ENCODE peak calls at places on chromosomes 11 and 22, in five cellular contexts. M is GM23248, C is adipocyte, Q is fibroblast of lung, X is colonic mucosa. N is an unnamed sample.

GRCh38 chr11:65862941-65863888 is 3.0 kb downstream of the MUS81 start:
- DNase-seq in X (no peak), C (no peak), M (no peak), Q (no peak), N (no peak)

GRCh38 chr11:126304457-126305072 is 705 bp downstream of the DCPS start:
- DNase-seq in M (no peak), Q (no peak), C (no peak), X (no peak), N (no peak)

GRCh38 chr11:104736503-104736902 is 161.8 kb downstream of the CASP12 start:
- DNase-seq in M (no peak), X (no peak), Q (no peak), C (no peak), N (no peak)

GRCh38 chr11:79428406-79428805 is 12.4 kb downstream of the TENM4 start:
- DNase-seq in Q (peak), M (no peak), X (no peak), C (no peak), N (no peak)

GRCh38 chr11:11471196-11471595 is 118.1 kb upstream of the CSNK2A3 start:
- DNase-seq in M (no peak), C (no peak), X (no peak), Q (no peak), N (no peak)

GRCh38 chr11:7637447-7638157 is 35.7 kb downstream of the CYB5R2 start:
- DNase-seq in Q (peak), C (peak), X (no peak), M (peak), N (no peak)

GRCh38 chr22:17931400-17931825 is 92.9 kb downstream of the MICAL3 start:
- DNase-seq in M (peak), X (peak), Q (no peak), C (peak), N (no peak)

GRCh38 chr22:48315415-48316244 is 1512.0 kb downstream of the BRD1 start:
- DNase-seq in Q (no peak), M (no peak), C (no peak), X (no peak), N (peak)

GRCh38 chr11:122811721-122812120 is 26.6 kb upstream of the CRTAM start:
- DNase-seq in C (no peak), X (no peak), M (peak), Q (no peak), N (no peak)

GRCh38 chr11:75760710-75761493 is 7.7 kb upstream of the DGAT2 start:
- DNase-seq in C (peak), X (no peak), M (peak), Q (peak), N (no peak)

GRCh38 chr11:61279934-61280656 is 15.0 kb downstream of the VWCE start:
- DNase-seq in C (no peak), M (peak), X (no peak), Q (peak), N (peak)

GRCh38 chr22:28855355-28856094 is 27.8 kb upstream of the ZNRF3 start:
- DNase-seq in Q (peak), M (peak), C (peak), X (peak), N (peak)

GRCh38 chr22:26360169-26360885 is 68.7 kb upstream of the ASPHD2 start:
- DNase-seq in Q (peak), C (peak), M (peak), X (peak), N (peak)

GRCh38 chr22:40753114-40753513 is 66.0 kb downstream of the SLC25A17 start:
- DNase-seq in C (no peak), Q (no peak), M (no peak), X (no peak), N (no peak)

GRCh38 chr11:65427691-65428577 is 5.3 kb downstream of the NEAT1 start:
- DNase-seq in M (peak), X (peak), Q (peak), C (peak), N (peak)

GRCh38 chr11:77515483-77515882 is 41.6 kb upstream of the PAK1 start:
- DNase-seq in M (no peak), Q (no peak), X (peak), C (no peak), N (no peak)

GRCh38 chr11:57460756-57461749 is 725 bp downstream of the RTN4RL2 start:
- DNase-seq in X (no peak), M (no peak), Q (no peak), C (no peak), N (peak)

GRCh38 chr11:67632175-67632981 is 2.6 kb upstream of the NUDT8 start:
- DNase-seq in M (no peak), Q (no peak), C (no peak), X (peak), N (peak)

GRCh38 chr11:112087212-112087611 is 539 bp downstream of the SDHD start:
- DNase-seq in X (peak), Q (no peak), M (peak), C (peak), N (no peak)

GRCh38 chr11:4551346-4551979 is 6.5 kb downstream of the OR52M1 start:
- DNase-seq in X (no peak), C (peak), M (peak), Q (no peak), N (peak)

GRCh38 chr11:100878474-100878873 is 191.4 kb downstream of the ARHGAP42 start:
- DNase-seq in C (peak), Q (peak), X (no peak), M (peak), N (no peak)

GRCh38 chr22:29956680-29957079 is 73.7 kb downstream of the MTMR3 start:
- DNase-seq in C (peak), X (no peak), Q (no peak), M (no peak), N (no peak)

GRCh38 chr11:110000045-110000502 is 93.1 kb upstream of the ZC3H12C start:
- DNase-seq in C (peak), Q (peak), X (no peak), M (peak), N (no peak)

GRCh38 chr11:18490319-18490718 is 34.7 kb downstream of the LDHAL6A start:
- DNase-seq in M (peak), X (no peak), Q (peak), C (peak), N (no peak)

GRCh38 chr11:85941380-85941973 is 86.3 kb downstream of the CCDC83 start:
- DNase-seq in Q (peak), C (peak), M (peak), X (peak), N (peak)

GRCh38 chr11:114057147-114057546 is 2.4 kb upstream of the ZBTB16 start:
- DNase-seq in C (no peak), M (no peak), Q (no peak), X (no peak), N (no peak)

GRCh38 chr11:70494559-70495350 is 96.4 kb downstream of the CTTN start:
- DNase-seq in C (no peak), M (no peak), X (no peak), Q (no peak), N (no peak)

GRCh38 chr22:50526849-50527801 is 1.7 kb upstream of the SCO2 start:
- DNase-seq in Q (peak), X (peak), C (peak), M (no peak), N (peak)

GRCh38 chr22:49087716-49088660 is 739.7 kb downstream of the BRD1 start:
- DNase-seq in M (no peak), Q (no peak), X (no peak), C (no peak), N (no peak)

GRCh38 chr11:119371778-119372182 is 9.7 kb downstream of the USP2 start:
- DNase-seq in Q (peak), X (no peak), C (no peak), M (no peak), N (peak)

GRCh38 chr22:48146426-48146825 is 1384.0 kb downstream of the TBC1D22A start:
- DNase-seq in X (no peak), Q (no peak), C (no peak), M (no peak), N (peak)

GRCh38 chr11:44095506-44096359 is at the start of gene EXT2:
- DNase-seq in C (peak), M (peak), Q (peak), X (peak), N (peak)

GRCh38 chr11:108125126-108125525 is 3.8 kb downstream of the ACAT1 start:
- DNase-seq in X (no peak), C (no peak), M (no peak), Q (no peak), N (no peak)

GRCh38 chr11:112300094-112300786 is 39.6 kb upstream of the PLET1 start:
- DNase-seq in Q (no peak), X (no peak), M (no peak), C (no peak), N (no peak)

GRCh38 chr11:4184163-4184916 is 89.7 kb downstream of the RRM1 start:
- DNase-seq in X (no peak), M (no peak), C (no peak), Q (no peak), N (peak)

DNA sequence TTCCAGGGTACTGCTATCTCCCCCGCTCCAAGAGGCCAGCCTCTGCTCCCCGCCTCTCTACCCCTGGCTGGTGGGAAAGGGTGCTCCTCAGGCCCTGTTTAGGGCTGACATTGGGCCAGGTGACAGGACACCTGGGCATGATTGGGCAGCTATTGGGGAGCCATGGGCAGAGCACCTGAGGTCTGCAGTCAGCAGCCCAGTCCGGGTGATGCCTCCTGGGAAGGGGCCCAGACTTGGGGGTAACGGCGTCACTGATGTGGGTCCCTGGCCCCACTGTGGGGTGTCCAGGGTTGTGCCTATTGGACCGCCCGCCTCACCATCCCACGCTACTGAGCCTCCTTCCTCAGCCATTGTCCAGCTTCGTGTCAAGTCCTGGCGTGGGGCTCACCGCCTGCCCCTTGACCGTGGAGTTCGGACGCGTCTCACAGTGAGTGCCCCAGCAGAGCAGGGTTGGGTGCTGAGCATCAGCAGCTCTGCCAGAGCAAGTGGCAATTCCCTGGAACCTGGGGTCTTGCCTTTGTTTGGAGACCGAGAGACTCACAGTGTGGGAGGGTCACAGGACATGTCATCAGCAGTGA is 2.8 kb upstream of the GATD1 start:
- DNase-seq in C (no peak), X (no peak), M (no peak), Q (no peak), N (no peak)
- H3K9ac ChIP-seq in C (no peak), X (no peak), M (no peak), Q (no peak), N (no peak)

GRCh38 chr22:22927196-22927887 is 39.7 kb downstream of the IGLL5 start:
- DNase-seq in Q (no peak), X (no peak), M (peak), C (no peak), N (no peak)

GRCh38 chr22:22927888-22928665 is 40.5 kb downstream of the IGLL5 start:
- DNase-seq in M (peak), X (no peak), Q (no peak), C (no peak), N (no peak)

GRCh38 chr22:22930222-22930497 is 42.5 kb downstream of the IGLL5 start:
- DNase-seq in X (no peak), M (no peak), C (no peak), Q (no peak), N (no peak)

GRCh38 chr22:22929381-22930221 is 42.0 kb downstream of the IGLL5 start:
- DNase-seq in Q (no peak), C (no peak), X (no peak), M (no peak), N (no peak)

DNA sequence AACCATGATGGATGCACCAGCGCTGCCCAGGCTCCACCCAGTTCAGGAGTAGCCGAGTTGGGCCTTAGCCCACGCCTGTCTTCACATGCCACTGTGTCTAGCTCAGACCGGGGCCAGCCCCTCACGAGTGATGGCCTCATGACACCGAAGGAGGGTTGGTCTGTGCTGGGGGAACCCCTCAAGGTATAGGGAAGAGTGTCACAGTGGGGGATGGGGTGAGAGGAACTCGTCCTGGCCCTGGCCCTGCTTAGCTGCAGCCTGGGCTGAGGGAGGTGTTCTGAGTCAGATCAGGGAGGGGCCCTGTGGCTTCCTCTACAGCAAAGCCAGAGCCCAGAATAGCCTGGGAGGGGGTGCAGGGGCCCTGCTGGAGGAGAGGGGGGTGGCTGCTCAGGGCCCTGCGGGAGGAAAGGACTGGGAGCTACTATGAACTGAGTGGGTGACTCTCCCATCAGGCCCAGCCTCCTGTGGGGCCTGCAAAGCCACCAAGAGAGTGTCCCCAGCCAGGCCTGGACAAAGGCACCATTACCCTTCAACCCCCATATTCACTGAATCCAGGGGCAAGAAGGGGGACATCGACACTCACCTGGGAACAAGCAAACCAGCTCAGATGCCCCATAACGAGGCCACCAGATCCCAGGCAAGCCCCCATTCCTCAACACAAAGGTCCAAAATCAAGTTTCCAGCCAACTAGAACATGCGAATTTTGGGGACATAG is 41.2 kb downstream of the IGLL5 start:
- DNase-seq in X (peak), C (peak), Q (peak), M (peak), N (no peak)
- H3K9ac ChIP-seq in X (no peak), C (no peak), Q (no peak), M (no peak), N (no peak)

GRCh38 chr11:1691027-1691877 is 5.7 kb upstream of the KRTAP5-6 start:
- DNase-seq in M (no peak), Q (no peak), X (no peak), C (no peak), N (peak)
- H3K9ac ChIP-seq in M (no peak), Q (no peak), X (no peak), C (no peak), N (no peak)

DNA sequence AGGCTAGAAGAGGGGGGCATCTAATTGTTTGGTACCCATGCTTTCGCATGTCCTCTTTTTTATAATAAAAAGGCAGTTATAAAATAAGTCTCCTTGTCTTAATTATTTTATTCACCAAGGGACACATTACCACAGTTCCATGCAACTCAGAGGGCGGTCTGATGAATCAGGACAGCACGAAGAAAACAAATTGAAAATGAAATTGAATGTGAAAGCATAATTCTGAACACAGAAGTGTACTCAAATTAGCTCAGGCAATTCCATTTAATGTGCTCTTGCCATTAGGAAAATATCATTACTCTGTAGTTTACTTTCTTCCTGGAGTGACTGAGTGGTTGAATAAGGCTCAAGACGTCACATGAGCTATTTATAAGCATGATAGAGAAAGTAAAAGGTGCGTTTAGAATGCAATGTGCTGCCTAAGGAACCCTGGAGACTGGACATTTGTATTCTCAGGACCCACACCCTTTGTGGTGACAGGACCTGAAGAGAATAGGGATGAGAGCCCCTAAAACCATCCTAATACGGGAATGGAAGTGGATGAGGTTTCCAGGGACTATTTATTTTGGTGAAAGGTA is 59.6 kb downstream of the MTNR1B start:
- DNase-seq in C (no peak), M (no peak), X (no peak), Q (no peak), N (no peak)
- H3K9ac ChIP-seq in C (no peak), M (no peak), X (no peak), Q (no peak), N (no peak)

GRCh38 chr11:62400760-62401159 is 18.1 kb upstream of the SCGB1A1 start:
- DNase-seq in Q (peak), C (peak), M (peak), X (peak), N (no peak)
- H3K9ac ChIP-seq in Q (no peak), C (peak), M (peak), X (no peak), N (no peak)

DNA sequence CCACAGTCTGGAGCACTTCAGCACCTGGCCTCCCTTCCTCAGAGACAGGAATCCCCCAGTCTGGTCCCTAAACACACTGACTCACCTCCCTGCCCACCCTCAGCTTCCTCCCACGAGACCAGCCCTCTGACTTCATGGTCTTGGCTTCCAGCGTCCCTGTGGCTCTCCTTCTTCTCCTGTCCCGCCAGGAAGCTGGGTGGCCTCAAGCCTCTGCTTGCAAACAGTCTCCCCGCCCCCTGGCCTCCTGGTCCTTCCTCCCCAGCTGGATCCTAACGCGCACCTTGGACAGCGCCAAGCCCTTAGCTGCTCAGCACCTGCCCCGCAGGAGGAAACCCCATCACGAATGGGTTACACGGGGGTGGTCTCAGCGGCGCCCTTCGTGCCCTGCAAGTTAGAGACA is 4.5 kb downstream of the NCF4 start:
- DNase-seq in Q (peak), X (no peak), M (peak), C (no peak), N (peak)
- H3K9ac ChIP-seq in Q (no peak), X (no peak), M (no peak), C (no peak), N (no peak)

DNA sequence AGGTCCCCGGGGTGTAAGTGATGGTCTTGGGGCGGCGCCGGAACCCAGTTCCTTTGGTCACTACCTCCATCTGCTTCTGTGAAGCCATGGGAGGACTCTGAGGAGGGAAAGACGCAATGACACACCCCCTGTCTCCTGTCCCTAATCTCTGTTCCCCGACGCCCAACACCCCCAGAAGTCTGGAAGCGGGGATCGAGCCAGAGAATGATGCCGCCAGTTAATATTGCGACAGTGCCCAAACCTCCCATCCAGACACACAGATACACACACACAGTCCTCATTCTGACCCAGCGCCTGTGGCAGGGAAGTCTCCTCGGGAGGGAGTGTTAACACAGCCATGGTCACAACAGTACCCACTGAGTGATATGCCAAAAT is 352 bp downstream of the C22orf23 start:
- DNase-seq in M (peak), Q (no peak), X (no peak), C (peak), N (no peak)
- H3K9ac ChIP-seq in M (peak), Q (peak), X (peak), C (peak), N (peak)

GRCh38 chr22:42533638-42533977 is 14.0 kb upstream of the RRP7A start:
- DNase-seq in X (no peak), Q (no peak), M (no peak), C (no peak), N (no peak)
- H3K9ac ChIP-seq in X (no peak), Q (no peak), M (no peak), C (no peak), N (no peak)